ENCODE peak calls at places on chromosomes 11 and 22, in four cellular contexts. E is heart left ventricle, D is left lung, S is lower lobe of right lung. K is an unnamed sample.

GRCh38 chr22:43304831-43305230 is 38.3 kb downstream of the SCUBE1 start:
- DNase-seq in E (no peak), D (no peak), S (no peak), K (no peak)

GRCh38 chr11:72743321-72744221 is 8.6 kb downstream of the ARAP1 start:
- DNase-seq in E (no peak), D (no peak), S (no peak), K (no peak)

GRCh38 chr22:38861170-38861874 is 10.7 kb downstream of the CBX6 start:
- DNase-seq in E (no peak), D (no peak), S (no peak), K (no peak)

GRCh38 chr11:61065955-61066638 is 36.2 kb upstream of the CD5 start:
- DNase-seq in E (no peak), D (no peak), S (no peak), K (no peak)

GRCh38 chr11:118532852-118533768 is 2.1 kb downstream of the TMEM25 start:
- DNase-seq in E (no peak), D (no peak), S (no peak), K (no peak)

GRCh38 chr11:68117896-68118470 is 3.2 kb downstream of the CHKA start:
- DNase-seq in E (no peak), D (no peak), S (no peak), K (no peak)

GRCh38 chr22:27686534-27686933 is 115.0 kb downstream of the MN1 start:
- DNase-seq in E (peak), D (peak), S (no peak), K (no peak)

GRCh38 chr22:20229916-20230775 is 38.0 kb downstream of the RTN4R start:
- DNase-seq in E (no peak), D (no peak), S (no peak), K (no peak)

GRCh38 chr11:73980001-73980960 is 2.4 kb downstream of the UCP2 start:
- DNase-seq in E (peak), D (peak), S (peak), K (no peak)

GRCh38 chr11:40746282-40746681 is 713.2 kb downstream of the LRRC4C start:
- DNase-seq in E (no peak), D (no peak), S (no peak), K (no peak)

GRCh38 chr22:22748756-22749155 is 104.3 kb downstream of the GGTLC2 start:
- DNase-seq in E (no peak), D (no peak), S (no peak), K (no peak)

GRCh38 chr11:120182357-120182756 is 28.5 kb upstream of the OAF start:
- DNase-seq in E (no peak), D (no peak), S (no peak), K (no peak)

GRCh38 chr11:27874998-27875397 is 174.7 kb upstream of the BDNF start:
- DNase-seq in E (no peak), D (no peak), S (no peak), K (no peak)

GRCh38 chr11:10654211-10655150 is 39.1 kb downstream of the IRAG1 start:
- DNase-seq in E (no peak), D (no peak), S (no peak), K (no peak)

GRCh38 chr22:48981671-48982070 is 846.0 kb downstream of the BRD1 start:
- DNase-seq in E (no peak), D (no peak), S (no peak), K (no peak)

GRCh38 chr11:10946072-10946471 is 88.2 kb upstream of the ZBED5 start:
- DNase-seq in E (no peak), D (no peak), S (no peak), K (no peak)

GRCh38 chr22:24418786-24419479 is 8.5 kb upstream of the ADORA2A start:
- DNase-seq in E (no peak), D (peak), S (no peak), K (peak)

GRCh38 chr11:126328444-126328843 is 24.6 kb downstream of the DCPS start:
- DNase-seq in E (no peak), D (peak), S (no peak), K (no peak)

GRCh38 chr11:86719781-86720463 is 47.5 kb upstream of the ME3 start:
- DNase-seq in E (no peak), D (no peak), S (no peak), K (no peak)

GRCh38 chr11:78470861-78471442 is 53.3 kb upstream of the GAB2 start:
- DNase-seq in E (no peak), D (no peak), S (no peak), K (no peak)

GRCh38 chr11:78469905-78470304 is 52.3 kb upstream of the GAB2 start:
- DNase-seq in E (no peak), D (no peak), S (no peak), K (no peak)

GRCh38 chr11:78467370-78467769 is 49.8 kb upstream of the GAB2 start:
- DNase-seq in E (no peak), D (no peak), S (no peak), K (no peak)

GRCh38 chr11:78460468-78460867 is 42.8 kb upstream of the GAB2 start:
- DNase-seq in E (no peak), D (no peak), S (no peak), K (no peak)

DNA sequence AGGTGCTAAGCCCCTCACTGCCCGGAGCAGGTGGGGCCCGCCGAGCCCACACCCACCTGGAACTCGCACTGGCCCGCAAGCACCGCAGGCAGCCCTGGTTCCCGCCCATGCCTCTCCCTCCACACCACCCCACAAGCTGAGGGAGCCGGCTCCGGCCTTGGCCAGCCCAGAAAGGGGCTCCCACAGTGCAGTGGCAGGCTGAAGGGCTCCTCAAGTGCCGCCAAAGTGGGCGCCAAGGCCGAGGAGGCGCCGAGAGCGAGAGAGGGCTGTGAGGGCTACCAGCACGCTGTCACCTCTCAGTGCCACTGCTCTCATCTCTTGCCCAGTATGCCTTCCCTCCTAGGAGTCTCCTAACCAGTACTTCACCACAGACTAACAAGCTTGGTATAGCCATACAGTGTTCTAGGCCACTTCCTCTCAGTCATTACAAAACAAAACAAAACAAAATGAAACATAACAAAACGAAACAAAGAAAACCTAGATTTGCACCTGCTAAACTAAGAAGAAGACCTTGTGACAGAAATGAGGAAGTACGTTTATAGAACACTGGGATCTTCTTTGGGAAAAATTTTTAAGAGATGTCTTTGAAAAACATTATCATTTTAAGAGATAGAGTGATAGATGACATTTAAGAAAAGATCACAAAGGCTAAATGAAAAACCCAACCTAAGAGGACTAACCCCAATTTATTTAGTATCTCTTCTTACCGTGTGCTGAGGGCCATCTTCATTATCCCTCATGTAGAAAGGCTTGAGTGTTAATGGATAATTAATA is 47.7 kb upstream of the GAB2 start:
- DNase-seq in E (no peak), D (no peak), S (no peak), K (no peak)
- H3K27ac ChIP-seq in E (no peak), D (no peak), S (peak), K (no peak)

DNA sequence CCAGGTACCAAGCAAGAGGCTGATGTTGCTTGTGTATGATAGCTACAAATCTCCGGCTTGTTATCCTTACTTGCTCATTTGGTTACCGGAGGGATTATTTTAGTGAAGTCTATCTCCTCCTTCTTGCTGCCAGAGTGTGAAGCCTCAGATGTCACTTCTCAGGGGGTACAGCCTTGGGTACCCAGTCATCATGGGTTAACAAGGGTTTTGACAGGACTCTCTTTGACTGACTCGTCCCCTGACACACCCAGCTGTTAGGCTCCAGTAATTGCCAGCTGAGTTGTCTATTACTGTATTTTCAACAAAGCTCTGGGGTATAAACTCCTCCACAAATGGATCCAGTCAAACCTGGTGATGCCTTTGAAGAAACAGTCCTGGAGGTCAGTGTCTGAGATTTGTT is 11.9 kb upstream of the PELI3 start:
- DNase-seq in E (no peak), D (no peak), S (no peak), K (no peak)
- H3K27ac ChIP-seq in E (no peak), D (no peak), S (no peak), K (no peak)

GRCh38 chr11:76781861-76782500 is 1.2 kb upstream of the TSKU start:
- DNase-seq in E (no peak), D (no peak), S (no peak), K (no peak)
- H3K27ac ChIP-seq in E (peak), D (peak), S (peak), K (peak)

GRCh38 chr11:46351606-46352005 is 4.3 kb downstream of the DGKZ start:
- DNase-seq in E (peak), D (no peak), S (no peak), K (no peak)
- H3K27ac ChIP-seq in E (peak), D (no peak), S (peak), K (no peak)

DNA sequence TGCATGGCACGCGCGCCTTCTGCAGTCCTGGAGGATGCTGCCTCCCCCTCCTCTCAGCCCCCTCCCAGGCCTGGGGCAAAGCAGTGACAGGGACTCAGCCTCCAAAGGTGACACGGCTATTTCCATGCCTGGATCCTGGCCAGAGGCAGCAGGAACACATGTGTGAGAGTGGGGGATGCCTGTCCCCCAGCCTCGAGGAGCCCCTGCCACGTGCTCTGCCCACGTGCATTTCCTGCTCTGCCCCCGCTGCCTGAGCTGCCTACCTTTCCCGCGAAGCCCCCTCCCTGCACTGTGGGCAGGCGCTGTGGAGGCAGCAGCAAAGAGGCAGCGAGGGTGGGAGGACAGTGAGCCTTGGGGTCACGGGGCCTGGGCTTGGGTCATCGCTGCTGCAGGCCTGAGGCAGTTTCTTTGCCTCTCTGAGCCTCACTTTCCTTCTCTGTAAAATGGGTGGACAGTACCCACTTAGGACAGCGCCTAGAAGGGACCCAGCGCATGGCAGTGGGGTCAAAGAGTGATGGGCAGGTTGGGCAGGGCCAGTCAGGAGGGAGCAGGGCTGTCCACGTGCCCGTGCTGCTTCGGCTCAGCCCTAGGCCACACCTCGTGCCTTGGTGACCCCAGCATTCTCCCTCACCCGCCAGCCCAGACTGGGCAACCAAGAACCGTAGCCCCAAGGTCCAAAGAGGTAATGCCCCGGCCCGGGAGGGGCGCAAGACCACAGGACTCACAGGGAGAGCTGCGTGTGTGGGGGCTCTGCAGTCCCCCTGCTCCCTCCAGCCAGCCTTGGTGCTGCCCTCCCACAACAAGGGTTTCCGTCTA is 48.6 kb downstream of the FLRT1 start:
- DNase-seq in E (peak), D (no peak), S (no peak), K (no peak)
- H3K27ac ChIP-seq in E (no peak), D (no peak), S (no peak), K (no peak)

GRCh38 chr11:11977206-11977938 is 31.1 kb downstream of the DKK3 start:
- DNase-seq in E (peak), D (peak), S (no peak), K (peak)
- H3K27ac ChIP-seq in E (peak), D (peak), S (peak), K (peak)

DNA sequence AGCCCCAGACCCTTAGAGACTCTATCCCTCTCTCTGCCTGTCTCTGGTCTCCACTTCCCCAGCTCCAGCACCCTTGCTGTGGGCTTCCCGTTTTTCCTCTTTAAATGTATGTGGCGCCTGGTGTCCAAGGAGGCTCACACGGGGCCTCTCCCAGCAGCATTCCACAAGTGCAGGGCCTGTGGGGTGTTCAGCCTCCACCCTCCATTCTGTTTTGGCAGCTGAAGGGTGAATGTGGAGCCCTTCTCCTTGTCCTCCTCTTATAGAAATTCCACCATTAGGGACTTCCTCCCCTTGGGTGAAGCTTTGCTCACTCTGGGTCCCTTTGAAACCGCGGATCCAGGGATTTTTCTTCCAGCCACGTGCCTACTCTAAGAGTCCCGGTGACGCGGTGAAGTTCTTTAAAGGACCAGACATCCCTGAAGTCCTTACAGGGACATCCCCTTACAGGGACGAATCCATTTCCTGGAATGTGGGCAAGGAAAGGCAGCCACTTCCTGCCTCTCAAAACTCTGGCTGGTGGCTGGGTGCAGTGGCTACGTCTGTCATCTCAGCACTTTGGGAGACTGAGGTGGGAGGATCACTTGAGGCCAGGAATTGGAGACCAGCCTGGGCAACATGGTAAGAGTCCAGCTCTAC is 1.6 kb upstream of the TSPAN18 start:
- DNase-seq in E (no peak), D (no peak), S (no peak), K (no peak)
- H3K27ac ChIP-seq in E (no peak), D (no peak), S (no peak), K (no peak)

GRCh38 chr22:40507491-40507890 is 129.0 kb downstream of the MRTFA start:
- DNase-seq in E (no peak), D (no peak), S (no peak), K (no peak)
- H3K27ac ChIP-seq in E (no peak), D (peak), S (no peak), K (no peak)